ENCODE peak calls at places on chromosomes 3 and 15, in eight cellular contexts. C is left colon; S is activated CD4-positive, alpha-beta T cell treated with anti-CD3 and anti-CD28 coated beads for 24 hours; Q is thyroid gland; Z is iPS-NIHi11; I is foreskin fibroblast; P is heart right ventricle; G is RPMI7951. N is an unnamed sample.

GRCh38 chr15:47514251-47514652 is 203.1 kb upstream of the SEMA6D start:
- DNase-seq in P (no peak), C (no peak), S (no peak), Q (no peak), G (peak; percentile 22), Z (no peak), I (peak; percentile 73), N (no peak)

GRCh38 chr3:55490194-55490913 is 3.2 kb upstream of the WNT5A start:
- DNase-seq in P (no peak), I (peak; percentile 34), Z (no peak), Q (peak; percentile 77), C (no peak), S (no peak), G (peak; percentile 56), N (no peak)

GRCh38 chr15:40291088-40291574 is 8.3 kb upstream of the ANKRD63 start:
- DNase-seq in Z (peak; percentile 88), C (peak; percentile 62), Q (peak; percentile 72), P (peak; percentile 58), S (no peak), I (peak; percentile 85), G (peak; percentile 71), N (no peak)

GRCh38 chr3:48157215-48157840 is 30.9 kb downstream of the CDC25A start:
- DNase-seq in Z (no peak), S (no peak), Q (peak; percentile 11), P (no peak), C (no peak), G (peak; percentile 22), I (peak; percentile 56), N (no peak)

GRCh38 chr3:111692593-111693552 is 97.7 kb upstream of the ZBED2 start:
- DNase-seq in C (no peak), G (no peak), Q (no peak), I (no peak), Z (no peak), P (no peak), S (no peak), N (peak; percentile 64)

GRCh38 chr15:93072011-93072410 is 17.0 kb downstream of the RGMA start:
- DNase-seq in S (no peak), Z (no peak), C (no peak), G (peak; percentile 29), Q (peak; percentile 18), I (peak; percentile 81), P (no peak), N (no peak)

GRCh38 chr15:43911235-43911661 is 84.4 kb downstream of the WDR76 start:
- DNase-seq in P (no peak), I (peak; percentile 99), Z (no peak), Q (peak; percentile 68), S (no peak), G (peak; percentile 98), C (no peak), N (peak; percentile 62)

GRCh38 chr15:44812029-44812517 is 75.7 kb downstream of the TRIM69 start:
- DNase-seq in C (peak; percentile 91), G (no peak), Q (no peak), Z (no peak), S (no peak), P (no peak), I (no peak), N (peak; percentile 31)

GRCh38 chr3:47323431-47324277 is 40.9 kb downstream of the KLHL18 start:
- DNase-seq in Z (no peak), S (no peak), I (peak; percentile 40), G (peak; percentile 15), P (no peak), Q (no peak), C (no peak), N (no peak)

GRCh38 chr3:110995461-110996226 is 76.0 kb upstream of the NECTIN3 start:
- DNase-seq in I (peak; percentile 62), Z (no peak), S (no peak), P (no peak), G (peak; percentile 64), Q (no peak), C (no peak), N (no peak)

GRCh38 chr3:28915711-28916481 is 365.0 kb upstream of the RBMS3 start:
- DNase-seq in G (peak; percentile 29), I (peak; percentile 64), Q (peak; percentile 3), P (no peak), S (no peak), C (peak; percentile 25), Z (peak; percentile 55), N (no peak)

GRCh38 chr3:124137264-124137663 is 145.3 kb upstream of the ROPN1 start:
- DNase-seq in I (no peak), G (no peak), Z (no peak), P (no peak), C (no peak), S (no peak), Q (no peak), N (no peak)

GRCh38 chr15:74040115-74040850 is 42.1 kb downstream of the GOLGA6A start:
- DNase-seq in Q (no peak), I (peak; percentile 95), C (no peak), P (no peak), G (peak; percentile 99), S (no peak), Z (peak; percentile 44), N (peak; percentile 73)

GRCh38 chr15:55344206-55344605 is 25.2 kb downstream of the PIGB start:
- DNase-seq in I (no peak), Q (peak; percentile 79), Z (peak; percentile 39), S (no peak), P (no peak), G (no peak), C (no peak), N (no peak)

GRCh38 chr3:20121088-20121487 is 64.9 kb downstream of the SGO1 start:
- DNase-seq in C (no peak), Z (no peak), G (no peak), Q (no peak), P (no peak), S (no peak), I (no peak), N (no peak)

GRCh38 chr15:36365963-36366362 is 213.5 kb upstream of the CDIN1 start:
- DNase-seq in P (no peak), I (peak; percentile 26), S (no peak), Q (no peak), C (no peak), G (peak; percentile 43), Z (no peak), N (no peak)

GRCh38 chr3:168029705-168030104 is 66.0 kb downstream of the GOLIM4 start:
- DNase-seq in G (no peak), Z (peak; percentile 32), I (no peak), S (no peak), Q (no peak), C (no peak), P (no peak), N (no peak)

GRCh38 chr3:87855626-87856025 is 203.2 kb downstream of the CGGBP1 start:
- DNase-seq in G (peak; percentile 83), Z (no peak), C (no peak), S (no peak), P (no peak), I (peak; percentile 46), Q (no peak), N (no peak)

GRCh38 chr3:194472290-194472920 is 14.4 kb downstream of the ATP13A3 start:
- DNase-seq in G (peak; percentile 76), Q (no peak), S (no peak), P (no peak), Z (peak; percentile 47), I (peak; percentile 84), C (no peak), N (no peak)

GRCh38 chr3:111246967-111247760 is 175.5 kb downstream of the NECTIN3 start:
- DNase-seq in S (no peak), Q (no peak), I (peak; percentile 94), C (no peak), Z (peak; percentile 8), P (no peak), G (peak; percentile 82), N (no peak)

GRCh38 chr3:9231006-9231405 is 18.4 kb downstream of the SRGAP3 start:
- DNase-seq in G (peak; percentile 31), I (no peak), P (no peak), Q (no peak), Z (no peak), S (no peak), C (no peak), N (no peak)

GRCh38 chr3:143443851-143444331 is 324.3 kb downstream of the CHST2 start:
- DNase-seq in I (peak; percentile 98), P (no peak), Q (peak; percentile 20), S (no peak), C (peak; percentile 81), G (peak; percentile 95), Z (peak; percentile 46), N (peak; percentile 75)

GRCh38 chr3:120622870-120623718 is 27.0 kb downstream of the NDUFB4 start:
- DNase-seq in G (peak; percentile 87), P (no peak), C (no peak), Q (no peak), Z (no peak), I (peak; percentile 59), S (no peak), N (no peak)

GRCh38 chr3:50174947-50175524 is 16.4 kb upstream of the GNAT1 start:
- DNase-seq in Z (no peak), G (no peak), C (no peak), S (no peak), I (no peak), P (no peak), Q (no peak), N (no peak)

GRCh38 chr3:149203758-149204157 is 17.9 kb downstream of the CP start:
- DNase-seq in S (no peak), I (no peak), C (no peak), Q (no peak), P (no peak), Z (no peak), G (no peak), N (no peak)

GRCh38 chr3:105979961-105980360 is 111.1 kb upstream of the CBLB start:
- DNase-seq in C (no peak), Q (no peak), P (no peak), G (no peak), I (no peak), S (no peak), Z (no peak), N (no peak)

GRCh38 chr3:122564155-122564912 is at the start of the genes DTX3L and PARP9:
- DNase-seq in I (peak; percentile 92), Z (peak; percentile 83), G (peak; percentile 85), P (peak; percentile 85), C (peak; percentile 93), Q (peak; percentile 83), S (peak; percentile 57), N (peak; percentile 92)

GRCh38 chr3:182824957-182825356 is 31.7 kb downstream of the ATP11B start:
- DNase-seq in I (no peak), P (no peak), S (no peak), G (no peak), Q (no peak), C (no peak), Z (no peak), N (no peak)

GRCh38 chr15:92930061-92930460 is 29.9 kb downstream of the CHD2 start:
- DNase-seq in I (peak; percentile 54), Z (no peak), G (peak; percentile 30), P (no peak), S (no peak), Q (peak; percentile 31), C (no peak), N (no peak)

GRCh38 chr3:50442940-50443579 is 60.4 kb downstream of the CACNA2D2 start:
- DNase-seq in G (no peak), Z (no peak), S (no peak), I (no peak), C (no peak), Q (no peak), P (no peak), N (no peak)

GRCh38 chr3:159157275-159157674 is 355.4 kb downstream of the MFSD1 start:
- DNase-seq in P (no peak), I (no peak), S (no peak), C (no peak), G (no peak), Z (no peak), Q (no peak), N (no peak)